ENCODE peak calls at places on chromosomes 5 and 9, in seven cellular contexts. I, M, Q, A, R, U and Y are unnamed samples.

GRCh38 chr5:74956278-74956677 is 90.1 kb upstream of the FAM169A start:
- DNase-seq in I (no peak), M (no peak), Q (no peak), A (no peak), R (no peak), U (no peak), Y (no peak)

GRCh38 chr9:136484153-136485048 is 1.6 kb upstream of the SEC16A start:
- DNase-seq in I (peak), M (no peak), Q (peak), A (peak), R (no peak), U (peak), Y (no peak)

GRCh38 chr5:40904205-40904993 is 4.9 kb upstream of the C7 start:
- DNase-seq in I (peak), M (peak), Q (peak), A (no peak), R (peak), U (peak), Y (peak)

GRCh38 chr5:33892419-33893151 is 795 bp upstream of the ADAMTS12 start:
- DNase-seq in I (no peak), M (no peak), Q (peak), A (no peak), R (peak), U (no peak), Y (peak)

GRCh38 chr5:1075555-1075881 is 36.3 kb downstream of the SLC12A7 start:
- DNase-seq in I (no peak), M (no peak), Q (no peak), A (no peak), R (no peak), U (no peak), Y (no peak)

GRCh38 chr9:98010450-98010849 is 27.3 kb downstream of the ANP32B start:
- DNase-seq in I (no peak), M (peak), Q (peak), A (no peak), R (peak), U (peak), Y (peak)

GRCh38 chr5:53368966-53369605 is 111.3 kb upstream of the FST start:
- DNase-seq in I (no peak), M (no peak), Q (no peak), A (no peak), R (peak), U (no peak), Y (peak)

GRCh38 chr5:141363952-141364660 is at the start of gene PCDHGA5:
- DNase-seq in I (no peak), M (no peak), Q (peak), A (no peak), R (peak), U (no peak), Y (peak)

GRCh38 chr9:132742821-132743311 is 72.6 kb downstream of the GTF3C4 start:
- DNase-seq in I (no peak), M (no peak), Q (no peak), A (peak), R (no peak), U (no peak), Y (no peak)

GRCh38 chr9:135764731-135765130 is 62.7 kb downstream of the KCNT1 start:
- DNase-seq in I (no peak), M (no peak), Q (no peak), A (no peak), R (no peak), U (no peak), Y (no peak)

GRCh38 chr5:31362931-31363568 is 168.8 kb downstream of the DROSHA start:
- DNase-seq in I (no peak), M (no peak), Q (peak), A (no peak), R (peak), U (no peak), Y (peak)

GRCh38 chr5:156421798-156422197 is 94.8 kb downstream of the SGCD start:
- DNase-seq in I (no peak), M (no peak), Q (no peak), A (no peak), R (no peak), U (no peak), Y (no peak)

GRCh38 chr9:135589596-135590485 is 28.3 kb downstream of the PAEP start:
- DNase-seq in I (no peak), M (no peak), Q (no peak), A (no peak), R (no peak), U (no peak), Y (no peak)

GRCh38 chr9:77221431-77221830 is 44.1 kb downstream of the VPS13A start:
- DNase-seq in I (no peak), M (no peak), Q (no peak), A (no peak), R (no peak), U (no peak), Y (no peak)

GRCh38 chr9:137078701-137079400 is 1.5 kb downstream of the UAP1L1 start:
- DNase-seq in I (no peak), M (no peak), Q (no peak), A (peak), R (no peak), U (no peak), Y (no peak)

GRCh38 chr5:112968411-112969106 is 8.0 kb upstream of the DCP2 start:
- DNase-seq in I (no peak), M (no peak), Q (peak), A (no peak), R (peak), U (no peak), Y (no peak)

GRCh38 chr9:16521868-16522381 is 348.5 kb downstream of the BNC2 start:
- DNase-seq in I (peak), M (no peak), Q (peak), A (no peak), R (peak), U (no peak), Y (peak)

GRCh38 chr5:54876-55569 is 36.9 kb upstream of the PLEKHG4B start:
- DNase-seq in I (no peak), M (no peak), Q (no peak), A (no peak), R (no peak), U (no peak), Y (no peak)

GRCh38 chr9:137199411-137200121 is 975 bp downstream of the TPRN start:
- DNase-seq in I (no peak), M (no peak), Q (no peak), A (no peak), R (peak), U (no peak), Y (no peak)

GRCh38 chr5:158606228-158606627 is 493.5 kb downstream of the EBF1 start:
- DNase-seq in I (no peak), M (no peak), Q (no peak), A (no peak), R (no peak), U (no peak), Y (no peak)

GRCh38 chr9:94586814-94587213 is 6.8 kb downstream of the FBP2 start:
- DNase-seq in I (no peak), M (no peak), Q (peak), A (no peak), R (peak), U (no peak), Y (peak)

GRCh38 chr9:77488439-77489126 is 159.5 kb downstream of the GNA14 start:
- DNase-seq in I (no peak), M (no peak), Q (peak), A (no peak), R (peak), U (peak), Y (peak)

GRCh38 chr9:89405832-89406231 is 87.5 kb downstream of the SECISBP2 start:
- DNase-seq in I (peak), M (no peak), Q (no peak), A (no peak), R (no peak), U (peak), Y (no peak)

GRCh38 chr5:169742773-169743296 is 105.8 kb downstream of the DOCK2 start:
- DNase-seq in I (no peak), M (no peak), Q (peak), A (no peak), R (peak), U (no peak), Y (peak)

GRCh38 chr9:136119259-136120118 is 814 bp upstream of the TMEM250 start:
- DNase-seq in I (peak), M (peak), Q (peak), A (no peak), R (peak), U (peak), Y (peak)

GRCh38 chr5:139273572-139274264 is 19.8 kb upstream of the MATR3 start:
- DNase-seq in I (peak), M (peak), Q (peak), A (peak), R (peak), U (peak), Y (peak)
- TF ChIP-seq CTCF in I (peak), M (no peak), Q (no peak), A (peak), R (no peak), U (peak), Y (no peak)

GRCh38 chr9:71814226-71814625 is 45.9 kb upstream of the CEMIP2 start:
- DNase-seq in I (peak), M (no peak), Q (no peak), A (no peak), R (peak), U (no peak), Y (peak)

GRCh38 chr9:71806916-71807315 is 38.6 kb upstream of the CEMIP2 start:
- DNase-seq in I (peak), M (peak), Q (peak), A (peak), R (peak), U (peak), Y (peak)

GRCh38 chr9:71814805-71815204 is 46.5 kb upstream of the CEMIP2 start:
- DNase-seq in I (no peak), M (no peak), Q (no peak), A (no peak), R (peak), U (no peak), Y (peak)

GRCh38 chr9:71816782-71817549 is 48.7 kb upstream of the CEMIP2 start:
- DNase-seq in I (no peak), M (peak), Q (no peak), A (peak), R (no peak), U (no peak), Y (no peak)

DNA sequence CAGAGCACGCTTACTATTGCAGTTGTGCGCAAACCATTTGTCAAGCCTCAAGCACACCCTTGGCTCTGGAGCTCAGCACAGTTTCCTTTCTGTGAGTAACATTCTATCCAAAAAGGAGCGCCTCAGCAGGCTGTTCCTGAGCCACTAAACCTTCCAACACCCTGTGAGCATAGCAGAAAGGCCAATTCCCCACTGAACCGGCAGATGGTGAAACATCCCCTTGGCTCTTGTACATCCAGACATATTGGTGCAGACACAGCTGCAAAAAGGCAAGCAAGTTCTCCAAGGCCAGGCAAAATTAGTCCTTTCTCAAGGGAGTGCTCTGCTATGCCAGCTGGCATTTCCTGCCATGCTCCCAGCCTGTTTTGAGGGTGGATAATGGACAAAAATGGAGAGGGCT is 44.1 kb upstream of the CEMIP2 start:
- DNase-seq in I (peak), M (no peak), Q (no peak), A (no peak), R (peak), U (no peak), Y (peak)
- TF ChIP-seq CTCF in I (peak), M (no peak), Q (no peak), A (no peak), R (peak), U (no peak), Y (no peak)

GRCh38 chr5:126883801-126884200 is 106.9 kb downstream of the LMNB1 start:
- DNase-seq in I (no peak), M (no peak), Q (no peak), A (no peak), R (peak), U (no peak), Y (no peak)

GRCh38 chr5:126888180-126888579 is 111.2 kb downstream of the LMNB1 start:
- DNase-seq in I (no peak), M (no peak), Q (no peak), A (no peak), R (no peak), U (no peak), Y (no peak)

GRCh38 chr5:126878624-126879023 is 101.7 kb downstream of the LMNB1 start:
- DNase-seq in I (no peak), M (no peak), Q (no peak), A (no peak), R (no peak), U (no peak), Y (no peak)

GRCh38 chr5:126881821-126882220 is 104.9 kb downstream of the LMNB1 start:
- DNase-seq in I (no peak), M (no peak), Q (no peak), A (no peak), R (no peak), U (no peak), Y (no peak)

GRCh38 chr5:126884269-126884819 is 107.4 kb downstream of the LMNB1 start:
- DNase-seq in I (no peak), M (no peak), Q (peak), A (no peak), R (peak), U (no peak), Y (peak)
- TF ChIP-seq CTCF in I (no peak), M (no peak), Q (no peak), A (no peak), R (no peak), U (no peak), Y (no peak)

GRCh38 chr5:140175367-140176027 is 509 bp downstream of the CYSTM1 start:
- DNase-seq in I (peak), M (peak), Q (peak), A (peak), R (peak), U (peak), Y (peak)
- TF ChIP-seq CTCF in I (peak), M (no peak), Q (no peak), A (peak), R (peak), U (peak), Y (peak)

GRCh38 chr5:15501057-15501791 is 1.2 kb downstream of the FBXL7 start:
- DNase-seq in I (peak), M (peak), Q (no peak), A (peak), R (peak), U (peak), Y (peak)
- TF ChIP-seq CTCF in I (peak), M (no peak), Q (no peak), A (no peak), R (peak), U (no peak), Y (peak)